ENCODE peak calls at places on chromosomes 6 and 20, in five cellular contexts. One of them, this sample, is unnamed.

GRCh38 chr6:90286884-90287488 is 9.7 kb downstream of the BACH2 start:
- DNase-seq in H1: peak
- DNase-seq in neuronal stem cell: peak
- DNase-seq in trophoblast cell: peak
- DNase-seq in mesenchymal stem cell: peak
- DNase-seq in this sample: peak

GRCh38 chr6:132819405-132820145 is 5.2 kb downstream of the RPS12 start:
- DNase-seq in neuronal stem cell: no peak
- DNase-seq in mesenchymal stem cell: peak
- DNase-seq in H1: no peak
- DNase-seq in trophoblast cell: peak
- DNase-seq in this sample: no peak

GRCh38 chr6:73521351-73522254 is 771 bp upstream of the EEF1A1 start:
- DNase-seq in H1: peak
- DNase-seq in neuronal stem cell: no peak
- DNase-seq in trophoblast cell: peak
- DNase-seq in mesenchymal stem cell: peak
- DNase-seq in this sample: no peak

GRCh38 chr6:62923728-62924127 is 287.5 kb upstream of the FKBP1C start:
- DNase-seq in neuronal stem cell: no peak
- DNase-seq in H1: no peak
- DNase-seq in mesenchymal stem cell: no peak
- DNase-seq in trophoblast cell: no peak
- DNase-seq in this sample: no peak

GRCh38 chr20:17436664-17437063 is 94.5 kb downstream of the BFSP1 start:
- DNase-seq in trophoblast cell: no peak
- DNase-seq in H1: no peak
- DNase-seq in neuronal stem cell: no peak
- DNase-seq in mesenchymal stem cell: no peak
- DNase-seq in this sample: no peak

GRCh38 chr20:40990542-40991120 is 38.0 kb upstream of the TOP1 start:
- DNase-seq in H1: peak
- DNase-seq in trophoblast cell: peak
- DNase-seq in mesenchymal stem cell: peak
- DNase-seq in neuronal stem cell: peak
- DNase-seq in this sample: peak

GRCh38 chr6:116280161-116280959 is 630 bp upstream of the TSPYL1 start:
- DNase-seq in H1: no peak
- DNase-seq in trophoblast cell: no peak
- DNase-seq in neuronal stem cell: no peak
- DNase-seq in mesenchymal stem cell: peak
- DNase-seq in this sample: no peak

GRCh38 chr6:291697-292505 is at the start of gene DUSP22:
- DNase-seq in trophoblast cell: peak
- DNase-seq in mesenchymal stem cell: peak
- DNase-seq in neuronal stem cell: peak
- DNase-seq in H1: peak
- DNase-seq in this sample: peak

GRCh38 chr6:158503846-158504245 is 56.0 kb upstream of the TMEM181 start:
- DNase-seq in H1: no peak
- DNase-seq in neuronal stem cell: no peak
- DNase-seq in trophoblast cell: no peak
- DNase-seq in mesenchymal stem cell: no peak
- DNase-seq in this sample: peak

GRCh38 chr6:7341989-7342742 is 29.2 kb upstream of the SSR1 start:
- DNase-seq in H1: no peak
- DNase-seq in neuronal stem cell: no peak
- DNase-seq in mesenchymal stem cell: peak
- DNase-seq in trophoblast cell: peak
- DNase-seq in this sample: no peak

GRCh38 chr6:125275779-125276178 is 26.0 kb downstream of the HDDC2 start:
- DNase-seq in mesenchymal stem cell: no peak
- DNase-seq in H1: no peak
- DNase-seq in trophoblast cell: no peak
- DNase-seq in neuronal stem cell: no peak
- DNase-seq in this sample: no peak

GRCh38 chr6:56955171-56956155 is 556 bp downstream of the BEND6 start:
- DNase-seq in H1: peak
- DNase-seq in neuronal stem cell: peak
- DNase-seq in mesenchymal stem cell: peak
- DNase-seq in trophoblast cell: peak
- DNase-seq in this sample: peak

GRCh38 chr20:38725959-38726848 is 1.9 kb downstream of the SLC32A1 start:
- DNase-seq in trophoblast cell: no peak
- DNase-seq in mesenchymal stem cell: peak
- DNase-seq in H1: peak
- DNase-seq in neuronal stem cell: peak
- DNase-seq in this sample: peak

GRCh38 chr6:107460074-107460631 is 789 bp upstream of the PDSS2 start:
- DNase-seq in neuronal stem cell: no peak
- DNase-seq in trophoblast cell: no peak
- DNase-seq in H1: no peak
- DNase-seq in mesenchymal stem cell: no peak
- DNase-seq in this sample: no peak

GRCh38 chr20:43409041-43409913 is 48.4 kb upstream of the SRSF6 start:
- DNase-seq in mesenchymal stem cell: peak
- DNase-seq in trophoblast cell: no peak
- DNase-seq in neuronal stem cell: peak
- DNase-seq in H1: peak
- DNase-seq in this sample: peak

GRCh38 chr20:50895111-50895830 is 36.0 kb downstream of the ADNP start:
- DNase-seq in trophoblast cell: no peak
- DNase-seq in mesenchymal stem cell: peak
- DNase-seq in neuronal stem cell: no peak
- DNase-seq in H1: no peak
- DNase-seq in this sample: no peak
- H2BK12ac ChIP-seq in trophoblast cell: no peak
- H2BK12ac ChIP-seq in mesenchymal stem cell: no peak
- H2BK12ac ChIP-seq in neuronal stem cell: no peak
- H2BK12ac ChIP-seq in H1: no peak
- H2BK12ac ChIP-seq in this sample: no peak

DNA sequence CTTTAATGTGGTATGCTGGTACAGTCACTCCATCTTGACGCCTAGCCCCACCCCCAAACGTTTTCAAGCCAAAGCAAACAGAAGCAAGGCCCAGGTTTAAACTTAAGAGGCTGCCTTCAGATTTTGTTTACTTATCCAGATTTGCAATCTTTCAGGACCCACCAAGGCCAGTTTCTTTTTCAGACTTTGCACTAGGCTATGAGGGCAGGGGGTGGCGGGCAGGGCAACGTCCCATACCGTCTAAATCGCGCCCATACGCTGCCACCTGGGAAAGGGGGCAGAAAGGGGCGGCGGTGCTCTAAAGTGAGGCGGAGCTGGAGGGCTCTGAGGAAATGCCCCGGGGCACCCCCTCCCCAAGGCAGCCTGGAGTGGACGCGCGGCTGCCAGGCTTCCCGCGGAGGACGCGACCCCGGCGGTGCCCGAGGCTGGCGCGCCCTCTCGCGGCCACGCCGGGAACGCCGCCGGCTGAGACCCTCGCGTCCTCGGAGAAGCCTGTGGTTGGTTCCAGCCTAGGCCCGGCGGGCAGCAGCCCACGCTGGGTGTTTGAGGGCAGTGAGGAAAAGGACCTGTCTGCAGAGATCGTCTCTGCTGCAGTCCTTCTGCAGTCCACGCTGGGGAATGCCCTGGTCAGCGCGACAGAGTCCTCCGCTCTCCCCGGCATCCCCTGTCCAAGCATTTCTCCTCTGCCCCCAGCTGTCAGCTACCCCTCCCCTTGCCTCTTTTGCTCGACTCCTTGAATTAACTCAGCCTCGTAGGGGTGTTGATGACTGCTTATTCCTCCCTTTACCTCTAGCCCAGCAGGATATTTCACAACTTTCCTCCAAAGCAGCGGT is 129.2 kb upstream of the PRND start:
- DNase-seq in mesenchymal stem cell: peak
- DNase-seq in H1: peak
- DNase-seq in neuronal stem cell: peak
- DNase-seq in trophoblast cell: no peak
- DNase-seq in this sample: peak
- H3K23ac ChIP-seq in mesenchymal stem cell: no peak
- H3K23ac ChIP-seq in H1: no peak
- H3K23ac ChIP-seq in neuronal stem cell: no peak
- H3K23ac ChIP-seq in trophoblast cell: no peak
- H3K23ac ChIP-seq in this sample: no peak

GRCh38 chr20:8647868-8648495 is 420.9 kb upstream of the PLCB4 start:
- DNase-seq in trophoblast cell: no peak
- DNase-seq in H1: no peak
- DNase-seq in neuronal stem cell: no peak
- DNase-seq in mesenchymal stem cell: peak
- DNase-seq in this sample: no peak
- H4K91ac ChIP-seq in trophoblast cell: no peak
- H4K91ac ChIP-seq in H1: no peak
- H4K91ac ChIP-seq in neuronal stem cell: no peak
- H4K91ac ChIP-seq in mesenchymal stem cell: no peak
- H4K91ac ChIP-seq in this sample: no peak

GRCh38 chr6:166333172-166333995 is 9.0 kb downstream of the SFT2D1 start:
- DNase-seq in mesenchymal stem cell: no peak
- DNase-seq in trophoblast cell: no peak
- DNase-seq in neuronal stem cell: no peak
- DNase-seq in H1: no peak
- DNase-seq in this sample: no peak
- H2BK12ac ChIP-seq in mesenchymal stem cell: no peak
- H2BK12ac ChIP-seq in trophoblast cell: no peak
- H2BK12ac ChIP-seq in neuronal stem cell: no peak
- H2BK12ac ChIP-seq in H1: no peak
- H2BK12ac ChIP-seq in this sample: no peak

GRCh38 chr6:118606268-118606667 is 45.1 kb downstream of the CEP85L start:
- DNase-seq in H1: no peak
- DNase-seq in trophoblast cell: no peak
- DNase-seq in neuronal stem cell: no peak
- DNase-seq in mesenchymal stem cell: no peak
- DNase-seq in this sample: no peak
- H3K23ac ChIP-seq in H1: no peak
- H3K23ac ChIP-seq in trophoblast cell: no peak
- H3K23ac ChIP-seq in neuronal stem cell: no peak
- H3K23ac ChIP-seq in mesenchymal stem cell: no peak
- H3K23ac ChIP-seq in this sample: no peak

GRCh38 chr20:53917145-53918009 is 153.0 kb downstream of the BCAS1 start:
- DNase-seq in H1: no peak
- DNase-seq in mesenchymal stem cell: peak
- DNase-seq in neuronal stem cell: no peak
- DNase-seq in trophoblast cell: peak
- DNase-seq in this sample: no peak
- H4K91ac ChIP-seq in H1: no peak
- H4K91ac ChIP-seq in mesenchymal stem cell: peak
- H4K91ac ChIP-seq in neuronal stem cell: no peak
- H4K91ac ChIP-seq in trophoblast cell: peak
- H4K91ac ChIP-seq in this sample: no peak

GRCh38 chr6:138389551-138389950 is 11.8 kb downstream of the SMIM28 start:
- DNase-seq in H1: no peak
- DNase-seq in mesenchymal stem cell: no peak
- DNase-seq in trophoblast cell: peak
- DNase-seq in neuronal stem cell: no peak
- DNase-seq in this sample: no peak
- H2BK12ac ChIP-seq in H1: no peak
- H2BK12ac ChIP-seq in mesenchymal stem cell: no peak
- H2BK12ac ChIP-seq in trophoblast cell: no peak
- H2BK12ac ChIP-seq in neuronal stem cell: no peak
- H2BK12ac ChIP-seq in this sample: no peak

DNA sequence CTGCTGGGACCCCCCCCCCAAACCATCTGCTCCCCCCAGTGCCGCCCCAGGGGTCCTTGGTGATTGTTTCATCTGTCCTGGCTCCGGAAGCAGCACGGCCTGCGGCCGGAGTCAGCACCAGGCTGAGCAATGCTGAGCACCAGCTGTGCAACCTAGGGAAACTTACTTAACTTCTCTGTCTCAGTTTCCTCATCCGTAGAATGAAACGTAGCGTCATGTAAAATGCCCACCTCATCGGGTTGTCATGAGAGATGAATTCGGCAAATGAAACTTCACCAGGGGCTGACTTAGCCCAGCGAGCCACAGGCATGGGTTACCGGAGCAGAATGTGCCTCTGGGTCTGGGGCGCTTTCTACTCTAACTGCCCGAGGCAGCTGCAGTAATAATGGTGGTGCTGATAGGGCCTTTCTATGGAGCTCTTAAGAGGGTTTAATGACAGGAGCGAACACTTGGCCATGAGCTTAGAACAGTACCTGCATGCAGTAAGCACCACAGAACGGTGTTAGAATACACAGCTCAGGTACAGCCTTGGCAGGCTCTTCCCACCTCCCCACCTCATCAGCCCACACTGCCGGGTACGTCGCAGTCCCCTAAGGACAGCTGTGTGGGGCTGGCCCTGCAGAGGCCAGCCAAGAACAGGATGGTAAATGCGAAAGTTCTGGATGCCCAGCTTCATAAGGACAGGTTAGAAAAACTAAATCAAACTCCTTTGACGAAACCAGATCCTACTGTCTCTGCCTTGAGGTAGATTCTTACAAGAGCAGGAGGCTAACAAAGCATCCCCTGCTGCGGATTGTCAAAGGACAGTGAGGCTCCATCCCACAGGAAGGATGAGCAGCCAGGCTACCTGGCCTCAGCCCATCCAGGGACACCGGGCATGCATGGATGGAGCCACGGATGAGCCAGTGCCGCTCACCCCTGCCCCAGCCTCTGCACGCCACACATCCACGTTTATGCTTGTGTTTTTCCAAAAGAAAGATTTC is 1.5 kb downstream of the THBS2 start:
- DNase-seq in mesenchymal stem cell: no peak
- DNase-seq in H1: peak
- DNase-seq in neuronal stem cell: no peak
- DNase-seq in trophoblast cell: no peak
- DNase-seq in this sample: peak
- H3K23ac ChIP-seq in mesenchymal stem cell: peak
- H3K23ac ChIP-seq in H1: no peak
- H3K23ac ChIP-seq in neuronal stem cell: no peak
- H3K23ac ChIP-seq in trophoblast cell: peak
- H3K23ac ChIP-seq in this sample: no peak

GRCh38 chr6:143689852-143690251 is 12.1 kb downstream of the PHACTR2 start:
- DNase-seq in trophoblast cell: peak
- DNase-seq in neuronal stem cell: no peak
- DNase-seq in mesenchymal stem cell: no peak
- DNase-seq in H1: no peak
- DNase-seq in this sample: no peak
- H4K91ac ChIP-seq in trophoblast cell: no peak
- H4K91ac ChIP-seq in neuronal stem cell: no peak
- H4K91ac ChIP-seq in mesenchymal stem cell: no peak
- H4K91ac ChIP-seq in H1: no peak
- H4K91ac ChIP-seq in this sample: no peak

GRCh38 chr6:145276746-145277145 is 458.6 kb downstream of the EPM2A start:
- DNase-seq in trophoblast cell: no peak
- DNase-seq in neuronal stem cell: peak
- DNase-seq in H1: no peak
- DNase-seq in mesenchymal stem cell: no peak
- DNase-seq in this sample: no peak

GRCh38 chr6:145274083-145274482 is 461.2 kb downstream of the EPM2A start:
- DNase-seq in neuronal stem cell: no peak
- DNase-seq in trophoblast cell: no peak
- DNase-seq in mesenchymal stem cell: no peak
- DNase-seq in H1: no peak
- DNase-seq in this sample: no peak

GRCh38 chr6:145277358-145278097 is 457.8 kb downstream of the EPM2A start:
- DNase-seq in mesenchymal stem cell: no peak
- DNase-seq in H1: no peak
- DNase-seq in neuronal stem cell: no peak
- DNase-seq in trophoblast cell: no peak
- DNase-seq in this sample: no peak

GRCh38 chr6:145275019-145275418 is 460.3 kb downstream of the EPM2A start:
- DNase-seq in H1: no peak
- DNase-seq in mesenchymal stem cell: no peak
- DNase-seq in neuronal stem cell: no peak
- DNase-seq in trophoblast cell: no peak
- DNase-seq in this sample: no peak

GRCh38 chr6:145275787-145276186 is 459.5 kb downstream of the EPM2A start:
- DNase-seq in H1: no peak
- DNase-seq in neuronal stem cell: no peak
- DNase-seq in mesenchymal stem cell: no peak
- DNase-seq in trophoblast cell: no peak
- DNase-seq in this sample: no peak
- H2BK12ac ChIP-seq in H1: no peak
- H2BK12ac ChIP-seq in neuronal stem cell: no peak
- H2BK12ac ChIP-seq in mesenchymal stem cell: no peak
- H2BK12ac ChIP-seq in trophoblast cell: no peak
- H2BK12ac ChIP-seq in this sample: no peak